ENCODE peak calls at places on chromosomes 3 and 15, in six cellular contexts. One of them, this sample, is unnamed.
A peak's percentile ranks its signal among the peaks of the same experiment; 100 is the strongest.

GRCh38 chr3:67653425-67654098 is 850 bp downstream of the SUCLG2 start:
- DNase-seq in heart left ventricle: no peak
- DNase-seq in adrenal gland: no peak
- DNase-seq in psoas muscle: no peak
- DNase-seq in HCT116: no peak
- DNase-seq in PC-3: peak; percentile 5
- DNase-seq in this sample: no peak

GRCh38 chr15:56339594-56339993 is 25.6 kb upstream of the TEX9 start:
- DNase-seq in heart left ventricle: no peak
- DNase-seq in adrenal gland: no peak
- DNase-seq in psoas muscle: no peak
- DNase-seq in HCT116: no peak
- DNase-seq in PC-3: peak; percentile 18
- DNase-seq in this sample: no peak

GRCh38 chr3:113211370-113212154 is at the start of gene BOC:
- DNase-seq in heart left ventricle: peak; percentile 49
- DNase-seq in adrenal gland: no peak
- DNase-seq in psoas muscle: peak; percentile 65
- DNase-seq in HCT116: no peak
- DNase-seq in PC-3: peak; percentile 69
- DNase-seq in this sample: peak; percentile 92

GRCh38 chr15:77180757-77181156 is 109.8 kb upstream of the TSPAN3 start:
- DNase-seq in heart left ventricle: no peak
- DNase-seq in adrenal gland: no peak
- DNase-seq in psoas muscle: no peak
- DNase-seq in HCT116: no peak
- DNase-seq in PC-3: no peak
- DNase-seq in this sample: no peak

GRCh38 chr3:51190827-51191226 is 194.3 kb upstream of the MANF start:
- DNase-seq in heart left ventricle: no peak
- DNase-seq in adrenal gland: no peak
- DNase-seq in psoas muscle: no peak
- DNase-seq in HCT116: no peak
- DNase-seq in PC-3: no peak
- DNase-seq in this sample: no peak

GRCh38 chr15:62821384-62822131 is 221.0 kb upstream of the TPM1 start:
- DNase-seq in heart left ventricle: no peak
- DNase-seq in adrenal gland: no peak
- DNase-seq in psoas muscle: no peak
- DNase-seq in HCT116: no peak
- DNase-seq in PC-3: no peak
- DNase-seq in this sample: no peak

GRCh38 chr3:191356586-191357439 is 26.5 kb upstream of the UTS2B start:
- DNase-seq in heart left ventricle: peak; percentile 54
- DNase-seq in adrenal gland: no peak
- DNase-seq in psoas muscle: no peak
- DNase-seq in HCT116: peak; percentile 42
- DNase-seq in PC-3: peak; percentile 77
- DNase-seq in this sample: no peak

GRCh38 chr3:186093271-186093900 is 15.5 kb downstream of the ETV5 start:
- DNase-seq in heart left ventricle: no peak
- DNase-seq in adrenal gland: no peak
- DNase-seq in psoas muscle: no peak
- DNase-seq in HCT116: no peak
- DNase-seq in PC-3: no peak
- DNase-seq in this sample: no peak

GRCh38 chr3:66405701-66406091 is 95.1 kb downstream of the LRIG1 start:
- DNase-seq in heart left ventricle: peak; percentile 47
- DNase-seq in adrenal gland: no peak
- DNase-seq in psoas muscle: peak; percentile 90
- DNase-seq in HCT116: no peak
- DNase-seq in PC-3: peak; percentile 11
- DNase-seq in this sample: no peak

GRCh38 chr3:43296565-43296964 is 10.2 kb downstream of the SNRK start:
- DNase-seq in heart left ventricle: peak; percentile 41
- DNase-seq in adrenal gland: no peak
- DNase-seq in psoas muscle: no peak
- DNase-seq in HCT116: no peak
- DNase-seq in PC-3: peak; percentile 28
- DNase-seq in this sample: no peak

GRCh38 chr3:133444071-133444774 is 44.4 kb downstream of the BFSP2 start:
- DNase-seq in heart left ventricle: no peak
- DNase-seq in adrenal gland: no peak
- DNase-seq in psoas muscle: no peak
- DNase-seq in HCT116: no peak
- DNase-seq in PC-3: peak; percentile 91
- DNase-seq in this sample: no peak

GRCh38 chr3:147616998-147617619 is 207.9 kb downstream of the ZIC1 start:
- DNase-seq in heart left ventricle: no peak
- DNase-seq in adrenal gland: no peak
- DNase-seq in psoas muscle: no peak
- DNase-seq in HCT116: peak; percentile 12
- DNase-seq in PC-3: peak; percentile 48
- DNase-seq in this sample: no peak

DNA sequence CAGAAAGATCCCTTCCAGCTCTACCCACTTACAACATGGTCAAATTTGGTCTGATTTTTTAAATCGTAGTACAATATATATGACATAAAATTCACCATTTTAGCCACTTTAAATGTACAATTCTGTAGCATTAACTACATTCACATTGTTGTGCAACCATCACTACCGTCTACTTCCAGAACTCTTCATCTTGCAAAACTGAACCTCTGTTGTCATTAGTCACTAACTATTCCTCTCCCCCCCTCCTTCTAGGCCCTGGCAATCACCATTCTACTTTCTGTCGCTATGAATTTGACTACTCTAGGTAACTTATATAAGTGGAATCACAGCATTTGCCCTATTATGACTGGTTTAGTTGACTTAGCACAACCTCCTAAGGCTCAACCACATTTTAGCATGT is 35.7 kb upstream of the CCR2 start:
- DNase-seq in heart left ventricle: no peak
- DNase-seq in adrenal gland: no peak
- DNase-seq in psoas muscle: no peak
- DNase-seq in HCT116: no peak
- DNase-seq in PC-3: no peak
- DNase-seq in this sample: no peak
- H3K4me1 ChIP-seq in heart left ventricle: peaks cover 56% of the 10 kb centered on the region
- H3K4me1 ChIP-seq in adrenal gland: no peaks in the 10 kb centered on the region
- H3K4me1 ChIP-seq in psoas muscle: no peaks in the 10 kb centered on the region
- H3K4me1 ChIP-seq in HCT116: no peaks in the 10 kb centered on the region
- H3K4me1 ChIP-seq in PC-3: peaks cover under 1% of the 10 kb centered on the region
- H3K4me1 ChIP-seq in this sample: no peaks in the 10 kb centered on the region

DNA sequence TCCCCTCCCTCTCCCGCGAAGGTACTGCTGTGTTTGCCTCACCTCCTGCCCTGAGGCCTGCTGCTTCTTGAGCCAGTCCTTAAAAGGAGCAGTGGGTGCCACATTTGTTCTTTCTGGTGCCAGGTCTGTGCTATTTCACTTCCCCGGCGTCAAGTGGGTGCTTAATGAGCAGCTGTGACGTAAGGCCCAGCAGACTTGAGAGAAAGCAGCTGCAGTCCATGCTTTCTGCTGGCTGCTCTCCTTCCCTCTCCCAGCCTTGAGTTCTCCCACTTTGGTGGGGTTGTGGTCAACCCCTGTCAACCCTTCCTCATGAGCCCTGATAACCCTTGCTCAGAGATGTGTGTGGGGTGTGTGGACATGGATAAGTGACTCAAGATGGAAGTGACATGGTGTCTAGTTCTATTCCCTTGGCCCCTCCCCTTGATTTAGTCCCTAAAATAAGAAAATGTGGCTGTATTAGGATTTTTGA is 6.9 kb downstream of the INAFM2 start:
- DNase-seq in heart left ventricle: no peak
- DNase-seq in adrenal gland: peak; percentile 92
- DNase-seq in psoas muscle: no peak
- DNase-seq in HCT116: no peak
- DNase-seq in PC-3: peak; percentile 39
- DNase-seq in this sample: no peak
- H3K4me1 ChIP-seq in heart left ventricle: peaks cover 100% of the 10 kb centered on the region
- H3K4me1 ChIP-seq in adrenal gland: no peaks in the 10 kb centered on the region
- H3K4me1 ChIP-seq in psoas muscle: peaks cover 72% of the 10 kb centered on the region
- H3K4me1 ChIP-seq in HCT116: no peaks in the 10 kb centered on the region
- H3K4me1 ChIP-seq in PC-3: peaks cover 7% of the 10 kb centered on the region
- H3K4me1 ChIP-seq in this sample: peaks cover 100% of the 10 kb centered on the region

GRCh38 chr15:91947370-91947769 is 93.9 kb downstream of the SLCO3A1 start:
- DNase-seq in heart left ventricle: no peak
- DNase-seq in adrenal gland: no peak
- DNase-seq in psoas muscle: no peak
- DNase-seq in HCT116: no peak
- DNase-seq in PC-3: no peak
- DNase-seq in this sample: no peak

GRCh38 chr15:91946914-91947313 is 93.4 kb downstream of the SLCO3A1 start:
- DNase-seq in heart left ventricle: no peak
- DNase-seq in adrenal gland: no peak
- DNase-seq in psoas muscle: no peak
- DNase-seq in HCT116: no peak
- DNase-seq in PC-3: no peak
- DNase-seq in this sample: no peak

GRCh38 chr15:91944334-91944733 is 90.8 kb downstream of the SLCO3A1 start:
- DNase-seq in heart left ventricle: no peak
- DNase-seq in adrenal gland: no peak
- DNase-seq in psoas muscle: no peak
- DNase-seq in HCT116: no peak
- DNase-seq in PC-3: no peak
- DNase-seq in this sample: no peak

GRCh38 chr15:91946075-91946474 is 92.6 kb downstream of the SLCO3A1 start:
- DNase-seq in heart left ventricle: no peak
- DNase-seq in adrenal gland: peak; percentile 74
- DNase-seq in psoas muscle: no peak
- DNase-seq in HCT116: no peak
- DNase-seq in PC-3: no peak
- DNase-seq in this sample: no peak

GRCh38 chr15:91945385-91945784 is 91.9 kb downstream of the SLCO3A1 start:
- DNase-seq in heart left ventricle: no peak
- DNase-seq in adrenal gland: no peak
- DNase-seq in psoas muscle: no peak
- DNase-seq in HCT116: no peak
- DNase-seq in PC-3: peak; percentile 22
- DNase-seq in this sample: no peak
- H3K4me1 ChIP-seq in heart left ventricle: peaks cover 99% of the 10 kb centered on the region
- H3K4me1 ChIP-seq in adrenal gland: peaks cover 12% of the 10 kb centered on the region
- H3K4me1 ChIP-seq in psoas muscle: peaks cover 54% of the 10 kb centered on the region
- H3K4me1 ChIP-seq in HCT116: no peaks in the 10 kb centered on the region
- H3K4me1 ChIP-seq in PC-3: peaks cover 23% of the 10 kb centered on the region
- H3K4me1 ChIP-seq in this sample: peaks cover 60% of the 10 kb centered on the region

GRCh38 chr3:13482106-13482690 is 2.1 kb downstream of the HDAC11 start:
- DNase-seq in heart left ventricle: no peak
- DNase-seq in adrenal gland: peak; percentile 84
- DNase-seq in psoas muscle: peak; percentile 14
- DNase-seq in HCT116: no peak
- DNase-seq in PC-3: no peak
- DNase-seq in this sample: no peak

GRCh38 chr3:13483286-13483685 is 3.2 kb downstream of the HDAC11 start:
- DNase-seq in heart left ventricle: no peak
- DNase-seq in adrenal gland: no peak
- DNase-seq in psoas muscle: peak; percentile 44
- DNase-seq in HCT116: no peak
- DNase-seq in PC-3: no peak
- DNase-seq in this sample: no peak

GRCh38 chr3:13479582-13480339 is at the start of gene HDAC11:
- DNase-seq in heart left ventricle: peak; percentile 100
- DNase-seq in adrenal gland: peak; percentile 99
- DNase-seq in psoas muscle: peak; percentile 100
- DNase-seq in HCT116: peak; percentile 89
- DNase-seq in PC-3: peak; percentile 98
- DNase-seq in this sample: peak; percentile 99

GRCh38 chr3:13479332-13479581 is 849 bp upstream of the HDAC11 start:
- DNase-seq in heart left ventricle: no peak
- DNase-seq in adrenal gland: peak; percentile 70
- DNase-seq in psoas muscle: peak; percentile 76
- DNase-seq in HCT116: no peak
- DNase-seq in PC-3: peak; percentile 33
- DNase-seq in this sample: no peak

GRCh38 chr3:13480340-13481318 is 523 bp downstream of the HDAC11 start:
- DNase-seq in heart left ventricle: peak; percentile 47
- DNase-seq in adrenal gland: peak; percentile 69
- DNase-seq in psoas muscle: no peak
- DNase-seq in HCT116: no peak
- DNase-seq in PC-3: no peak
- DNase-seq in this sample: no peak
- H3K4me1 ChIP-seq in heart left ventricle: peaks cover 33% of the 10 kb centered on the region
- H3K4me1 ChIP-seq in adrenal gland: peaks cover 13% of the 10 kb centered on the region
- H3K4me1 ChIP-seq in psoas muscle: peaks cover 51% of the 10 kb centered on the region
- H3K4me1 ChIP-seq in HCT116: peaks cover 26% of the 10 kb centered on the region
- H3K4me1 ChIP-seq in PC-3: peaks cover 33% of the 10 kb centered on the region
- H3K4me1 ChIP-seq in this sample: peaks cover 32% of the 10 kb centered on the region

GRCh38 chr3:136184703-136185102 is 11.4 kb downstream of the MSL2 start:
- DNase-seq in heart left ventricle: no peak
- DNase-seq in adrenal gland: no peak
- DNase-seq in psoas muscle: no peak
- DNase-seq in HCT116: no peak
- DNase-seq in PC-3: no peak
- DNase-seq in this sample: no peak
- H3K4me1 ChIP-seq in heart left ventricle: peaks cover 87% of the 10 kb centered on the region
- H3K4me1 ChIP-seq in adrenal gland: peaks cover 21% of the 10 kb centered on the region
- H3K4me1 ChIP-seq in psoas muscle: peaks cover 54% of the 10 kb centered on the region
- H3K4me1 ChIP-seq in HCT116: peaks cover 35% of the 10 kb centered on the region
- H3K4me1 ChIP-seq in PC-3: peaks cover 16% of the 10 kb centered on the region
- H3K4me1 ChIP-seq in this sample: peaks cover 98% of the 10 kb centered on the region

GRCh38 chr3:30628931-30629590 is 22.7 kb downstream of the TGFBR2 start:
- DNase-seq in heart left ventricle: no peak
- DNase-seq in adrenal gland: no peak
- DNase-seq in psoas muscle: no peak
- DNase-seq in HCT116: no peak
- DNase-seq in PC-3: no peak
- DNase-seq in this sample: no peak
- H3K4me1 ChIP-seq in heart left ventricle: peaks cover 100% of the 10 kb centered on the region
- H3K4me1 ChIP-seq in adrenal gland: peaks cover 54% of the 10 kb centered on the region
- H3K4me1 ChIP-seq in psoas muscle: peaks cover 78% of the 10 kb centered on the region
- H3K4me1 ChIP-seq in HCT116: peaks cover 93% of the 10 kb centered on the region
- H3K4me1 ChIP-seq in PC-3: peaks cover 51% of the 10 kb centered on the region
- H3K4me1 ChIP-seq in this sample: peaks cover 96% of the 10 kb centered on the region

GRCh38 chr15:59687831-59688230 is 1.3 kb downstream of the BNIP2 start:
- DNase-seq in heart left ventricle: no peak
- DNase-seq in adrenal gland: no peak
- DNase-seq in psoas muscle: no peak
- DNase-seq in HCT116: no peak
- DNase-seq in PC-3: no peak
- DNase-seq in this sample: no peak

GRCh38 chr15:59685737-59686297 is 3.3 kb downstream of the BNIP2 start:
- DNase-seq in heart left ventricle: no peak
- DNase-seq in adrenal gland: no peak
- DNase-seq in psoas muscle: no peak
- DNase-seq in HCT116: no peak
- DNase-seq in PC-3: no peak
- DNase-seq in this sample: no peak

GRCh38 chr15:59688383-59688887 is 685 bp downstream of the BNIP2 start:
- DNase-seq in heart left ventricle: no peak
- DNase-seq in adrenal gland: no peak
- DNase-seq in psoas muscle: no peak
- DNase-seq in HCT116: peak; percentile 6
- DNase-seq in PC-3: peak; percentile 27
- DNase-seq in this sample: no peak

GRCh38 chr15:59688888-59689625 is at the start of gene BNIP2:
- DNase-seq in heart left ventricle: peak; percentile 100
- DNase-seq in adrenal gland: peak; percentile 100
- DNase-seq in psoas muscle: peak; percentile 100
- DNase-seq in HCT116: peak; percentile 94
- DNase-seq in PC-3: peak; percentile 93
- DNase-seq in this sample: peak; percentile 100

GRCh38 chr15:59686389-59686788 is 2.7 kb downstream of the BNIP2 start:
- DNase-seq in heart left ventricle: peak; percentile 27
- DNase-seq in adrenal gland: no peak
- DNase-seq in psoas muscle: no peak
- DNase-seq in HCT116: no peak
- DNase-seq in PC-3: no peak
- DNase-seq in this sample: no peak
- H3K4me1 ChIP-seq in heart left ventricle: peaks cover 59% of the 10 kb centered on the region
- H3K4me1 ChIP-seq in adrenal gland: peaks cover 22% of the 10 kb centered on the region
- H3K4me1 ChIP-seq in psoas muscle: peaks cover 30% of the 10 kb centered on the region
- H3K4me1 ChIP-seq in HCT116: peaks cover 15% of the 10 kb centered on the region
- H3K4me1 ChIP-seq in PC-3: peaks cover 19% of the 10 kb centered on the region
- H3K4me1 ChIP-seq in this sample: peaks cover 55% of the 10 kb centered on the region